ENCODE peak calls at places on chromosomes 11 and 22, in five cellular contexts. T is Peyer's patch; S is gastrocnemius medialis; H is naive thymus-derived CD4-positive, alpha-beta T cell; J is mucosa of descending colon. E is an unnamed sample. For H3K4me1, the result is how much of the 10 kb centered on the place peaks cover.

GRCh38 chr11:120688166-120688565 is 176.6 kb downstream of the GRIK4 start:
- DNase-seq in T (no peak), S (no peak), H (no peak), J (no peak), E (no peak)

GRCh38 chr22:46070722-46071450 is 79.4 kb upstream of the PPARA start:
- DNase-seq in T (peak), S (no peak), H (peak), J (peak), E (peak)

GRCh38 chr22:27705391-27706080 is 96.0 kb downstream of the MN1 start:
- DNase-seq in T (no peak), S (peak), H (no peak), J (no peak), E (no peak)

GRCh38 chr11:33931032-33931431 is 39.2 kb upstream of the LMO2 start:
- DNase-seq in T (no peak), S (no peak), H (no peak), J (no peak), E (no peak)

GRCh38 chr22:45579306-45579705 is 76.6 kb downstream of the FBLN1 start:
- DNase-seq in T (no peak), S (no peak), H (no peak), J (no peak), E (no peak)

GRCh38 chr22:33859311-33859710 is 61.0 kb downstream of the LARGE1 start:
- DNase-seq in T (no peak), S (no peak), H (no peak), J (no peak), E (no peak)

GRCh38 chr11:96180341-96180740 is 162.7 kb downstream of the MAML2 start:
- DNase-seq in T (no peak), S (no peak), H (no peak), J (no peak), E (no peak)

GRCh38 chr11:73752216-73752867 is 8.5 kb downstream of the RAB6A start:
- DNase-seq in T (no peak), S (no peak), H (no peak), J (no peak), E (no peak)

GRCh38 chr11:130390071-130390758 is 38.2 kb downstream of the ADAMTS8 start:
- DNase-seq in T (no peak), S (no peak), H (no peak), J (no peak), E (peak)

GRCh38 chr11:76810151-76810853 is 27.1 kb downstream of the TSKU start:
- DNase-seq in T (peak), S (no peak), H (no peak), J (no peak), E (peak)

GRCh38 chr11:10410844-10411200 is 44.2 kb upstream of the AMPD3 start:
- DNase-seq in T (no peak), S (no peak), H (no peak), J (no peak), E (no peak)

GRCh38 chr11:128521697-128522062 is 65.7 kb downstream of the ETS1 start:
- DNase-seq in T (no peak), S (no peak), H (no peak), J (peak), E (no peak)

GRCh38 chr11:94926698-94927237 is 46.6 kb downstream of the CWC15 start:
- DNase-seq in T (peak), S (peak), H (no peak), J (peak), E (peak)

GRCh38 chr11:107916671-107917241 is 11.5 kb upstream of the RAB39A start:
- DNase-seq in T (peak), S (no peak), H (no peak), J (peak), E (peak)

GRCh38 chr22:42688914-42689275 is 31.8 kb downstream of the A4GALT start:
- DNase-seq in T (no peak), S (no peak), H (no peak), J (no peak), E (no peak)

GRCh38 chr22:50705219-50705691 is 32.6 kb downstream of the SHANK3 start:
- DNase-seq in T (no peak), S (no peak), H (no peak), J (no peak), E (no peak)

GRCh38 chr11:126132319-126132718 is 69.7 kb upstream of the CDON start:
- DNase-seq in T (no peak), S (no peak), H (no peak), J (peak), E (peak)

GRCh38 chr11:122578168-122578825 is 77.2 kb upstream of the UBASH3B start:
- DNase-seq in T (no peak), S (no peak), H (no peak), J (no peak), E (peak)

GRCh38 chr11:30876656-30877371 is 290.7 kb upstream of the MPPED2 start:
- DNase-seq in T (no peak), S (no peak), H (no peak), J (no peak), E (no peak)

GRCh38 chr11:80502511-80502910 is 1061.7 kb upstream of the TENM4 start:
- DNase-seq in T (no peak), S (no peak), H (no peak), J (no peak), E (no peak)

GRCh38 chr22:43230983-43231723 is 44.2 kb upstream of the TTLL12 start:
- DNase-seq in T (peak), S (no peak), H (peak), J (peak), E (peak)

GRCh38 chr11:46554205-46555162 is 39.3 kb downstream of the AMBRA1 start:
- DNase-seq in T (no peak), S (no peak), H (no peak), J (no peak), E (peak)

GRCh38 chr11:45332486-45332934 is 46.4 kb upstream of the SYT13 start:
- DNase-seq in T (peak), S (no peak), H (peak), J (no peak), E (no peak)

GRCh38 chr11:67732045-67732787 is 57.8 kb upstream of the ALDH3B2 start:
- DNase-seq in T (no peak), S (no peak), H (peak), J (no peak), E (peak)

GRCh38 chr11:92607969-92608711 is 361.3 kb upstream of the MTNR1B start:
- DNase-seq in T (no peak), S (no peak), H (no peak), J (no peak), E (no peak)

GRCh38 chr11:29173660-29174062 is 843.2 kb downstream of the KCNA4 start:
- DNase-seq in T (no peak), S (no peak), H (no peak), J (no peak), E (peak)

GRCh38 chr11:116353517-116353916 is 419.3 kb downstream of the BUD13 start:
- DNase-seq in T (peak), S (no peak), H (no peak), J (no peak), E (no peak)

GRCh38 chr11:58576792-58577440 is 1.3 kb upstream of the LPXN start:
- DNase-seq in T (peak), S (no peak), H (no peak), J (no peak), E (peak)

GRCh38 chr11:118581057-118581456 is 8.8 kb downstream of the ARCN1 start:
- DNase-seq in T (no peak), S (no peak), H (no peak), J (no peak), E (no peak)

GRCh38 chr22:25072406-25072805 is 119.9 kb downstream of the KIAA1671 start:
- DNase-seq in T (no peak), S (no peak), H (no peak), J (no peak), E (no peak)

GRCh38 chr22:27252282-27253049 is 549.1 kb downstream of the MN1 start:
- DNase-seq in T (peak), S (peak), H (no peak), J (no peak), E (peak)

GRCh38 chr11:3135491-3136440 is 29.3 kb downstream of the OSBPL5 start:
- DNase-seq in T (no peak), S (no peak), H (no peak), J (peak), E (no peak)

GRCh38 chr11:120566176-120566575 is 54.6 kb downstream of the GRIK4 start:
- DNase-seq in T (no peak), S (no peak), H (no peak), J (no peak), E (peak)

GRCh38 chr11:46649180-46649738 is 31.9 kb downstream of the ATG13 start:
- DNase-seq in T (peak), S (peak), H (no peak), J (no peak), E (peak)

GRCh38 chr22:17269607-17270261 is 50.5 kb upstream of the ADA2 start:
- DNase-seq in T (no peak), S (no peak), H (no peak), J (peak), E (no peak)
- H3K4me1 ChIP-seq in T (under half), S (under half), H (under half), J (under half), E (under half)

DNA sequence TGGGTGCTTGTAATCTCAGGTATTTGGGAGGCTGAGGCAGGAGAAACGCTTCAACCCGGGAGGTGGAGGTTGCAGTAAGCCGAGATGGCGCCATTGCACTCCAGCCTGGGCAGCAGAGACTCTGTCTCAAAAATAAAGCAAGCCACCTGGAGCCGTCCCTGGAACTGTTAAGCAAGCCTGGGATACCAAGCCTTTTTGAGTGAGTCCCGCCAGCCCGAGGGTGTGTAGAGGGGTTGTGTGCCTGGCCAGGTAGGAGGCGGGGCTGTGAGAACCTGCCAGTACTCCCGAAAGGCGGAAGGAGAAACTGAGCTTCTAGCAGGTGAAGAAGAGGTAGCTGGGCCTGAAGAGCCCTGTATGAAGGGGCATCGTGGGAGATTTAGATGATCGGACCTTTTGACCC is 52.4 kb downstream of the TRIOBP start:
- DNase-seq in T (no peak), S (no peak), H (no peak), J (no peak), E (no peak)
- H3K4me1 ChIP-seq in T (under half), S (half or more), H (under half), J (under half), E (half or more)

GRCh38 chr11:1302461-1303073 is 6.9 kb downstream of the TOLLIP start:
- DNase-seq in T (no peak), S (no peak), H (no peak), J (no peak), E (no peak)
- H3K4me1 ChIP-seq in T (under half), S (under half), H (under half), J (half or more), E (under half)

GRCh38 chr11:65428578-65429068 is 6.0 kb downstream of the NEAT1 start:
- DNase-seq in T (peak), S (no peak), H (no peak), J (peak), E (no peak)
- H3K4me1 ChIP-seq in T (under half), S (under half), H (half or more), J (under half), E (under half)

GRCh38 chr11:69009441-69010211 is 3.4 kb downstream of the MRGPRF start:
- DNase-seq in T (no peak), S (no peak), H (no peak), J (peak), E (no peak)
- H3K4me1 ChIP-seq in T (under half), S (under half), H (under half), J (under half), E (under half)

E was measured in PC-3.